ENCODE peak calls at places on chromosomes 6 and 20, in six cellular contexts. Z is bronchial epithelial cell; F is G401; D is stimulated activated CD4-positive, alpha-beta T cell treated with anti-CD3 and anti-CD28 coated beads, Interleukin-1b, Interleukin-23, amount 100 ng/mL, for 4 hours; U is GM13977; G is cerebellar cortex. L is an unnamed sample.

GRCh38 chr20:50487397-50487796 is 22.8 kb upstream of the PTPN1 start:
- DNase-seq in Z (no peak), F (no peak), D (no peak), U (no peak), G (no peak), L (no peak)

GRCh38 chr20:6703047-6703446 is 64.4 kb upstream of the BMP2 start:
- DNase-seq in Z (no peak), F (no peak), D (no peak), U (no peak), G (no peak), L (no peak)

GRCh38 chr6:131303338-131303954 is 168.2 kb downstream of the AKAP7 start:
- DNase-seq in Z (no peak), F (no peak), D (no peak), U (no peak), G (no peak), L (no peak)

GRCh38 chr20:3312940-3313656 is 74.1 kb upstream of the SLC4A11 start:
- DNase-seq in Z (peak), F (no peak), D (no peak), U (no peak), G (no peak), L (peak)

GRCh38 chr20:31710423-31711250 is 12.0 kb downstream of the BCL2L1 start:
- DNase-seq in Z (peak), F (peak), D (no peak), U (no peak), G (peak), L (peak)

GRCh38 chr6:38648629-38649028 is 8.9 kb upstream of the BTBD9 start:
- DNase-seq in Z (no peak), F (no peak), D (no peak), U (no peak), G (no peak), L (no peak)

GRCh38 chr6:157314705-157315321 is 8.5 kb downstream of the TMEM242 start:
- DNase-seq in Z (peak), F (peak), D (peak), U (peak), G (peak), L (peak)

GRCh38 chr20:43138061-43138860 is 51.4 kb downstream of the PTPRT start:
- DNase-seq in Z (no peak), F (peak), D (no peak), U (no peak), G (no peak), L (no peak)